ENCODE peak calls at places on chromosomes 6 and 20, in seven cellular contexts. V is astrocyte of the spinal cord; N is GM12865; M is glutamatergic neuron; K is CD8-positive, alpha-beta T cell; W is activated CD8-positive, alpha-beta T cell treated with anti-CD3 and anti-CD28 coated beads for 36 hours; J is cardiac muscle cell. H is an unnamed sample.
A peak's percentile ranks its signal among the peaks of the same experiment; 100 is the strongest.

GRCh38 chr6:125190667-125191066 is 37.1 kb downstream of the TPD52L1 start:
- DNase-seq in V (no peak), N (no peak), M (no peak), K (no peak), W (no peak), J (no peak), H (no peak)

GRCh38 chr20:56348746-56349145 is 10.0 kb upstream of the FAM210B start:
- DNase-seq in V (no peak), N (no peak), M (no peak), K (no peak), W (no peak), J (no peak), H (no peak)

GRCh38 chr6:97771356-97771755 is 488.3 kb upstream of the MMS22L start:
- DNase-seq in V (no peak), N (no peak), M (no peak), K (no peak), W (no peak), J (no peak), H (no peak)

GRCh38 chr20:2890743-2891142 is 17.5 kb downstream of the PTPRA start:
- DNase-seq in V (peak; percentile 25), N (no peak), M (no peak), K (no peak), W (no peak), J (no peak), H (no peak)

GRCh38 chr6:142387997-142388815 is 86.4 kb downstream of the ADGRG6 start:
- DNase-seq in V (peak; percentile 65), N (peak; percentile 27), M (no peak), K (no peak), W (no peak), J (peak; percentile 59), H (no peak)

GRCh38 chr6:1665214-1665613 is 55.5 kb downstream of the FOXC1 start:
- DNase-seq in V (no peak), N (peak; percentile 68), M (no peak), K (no peak), W (no peak), J (no peak), H (no peak)

GRCh38 chr6:112037783-112038216 is 16.1 kb upstream of the CCN6 start:
- DNase-seq in V (peak; percentile 95), N (no peak), M (no peak), K (no peak), W (peak; percentile 60), J (no peak), H (no peak)

GRCh38 chr6:88780714-88781389 is 182.6 kb downstream of the RNGTT start:
- DNase-seq in V (peak; percentile 67), N (peak; percentile 84), M (peak; percentile 36), K (peak; percentile 37), W (peak; percentile 62), J (peak; percentile 76), H (peak; percentile 41)

DNA sequence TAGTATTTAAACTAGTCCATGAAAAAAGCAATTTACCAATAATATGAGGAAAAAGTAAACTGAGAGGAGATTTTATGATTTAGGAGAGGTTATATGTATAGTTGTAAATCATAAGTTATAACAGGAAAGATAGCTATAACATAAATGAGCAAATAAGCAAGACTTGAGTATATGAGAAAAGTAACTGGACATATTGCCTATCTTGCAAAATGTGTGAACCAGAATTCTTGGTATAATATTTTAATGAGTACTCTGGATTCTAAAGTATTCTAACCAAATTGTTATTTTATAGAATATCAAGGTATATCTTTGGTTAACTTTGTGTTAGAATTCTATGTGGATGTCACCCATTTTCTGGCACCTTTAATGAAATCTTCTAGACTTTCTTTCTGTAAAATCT is 124.6 kb downstream of the PHF3 start:
- DNase-seq in V (no peak), N (no peak), M (no peak), K (no peak), W (no peak), J (no peak), H (no peak)
- TF ChIP-seq CTCF in V (no peak), N (no peak), M (no peak), K (no peak), W (no peak), J (no peak), H (no peak)

DNA sequence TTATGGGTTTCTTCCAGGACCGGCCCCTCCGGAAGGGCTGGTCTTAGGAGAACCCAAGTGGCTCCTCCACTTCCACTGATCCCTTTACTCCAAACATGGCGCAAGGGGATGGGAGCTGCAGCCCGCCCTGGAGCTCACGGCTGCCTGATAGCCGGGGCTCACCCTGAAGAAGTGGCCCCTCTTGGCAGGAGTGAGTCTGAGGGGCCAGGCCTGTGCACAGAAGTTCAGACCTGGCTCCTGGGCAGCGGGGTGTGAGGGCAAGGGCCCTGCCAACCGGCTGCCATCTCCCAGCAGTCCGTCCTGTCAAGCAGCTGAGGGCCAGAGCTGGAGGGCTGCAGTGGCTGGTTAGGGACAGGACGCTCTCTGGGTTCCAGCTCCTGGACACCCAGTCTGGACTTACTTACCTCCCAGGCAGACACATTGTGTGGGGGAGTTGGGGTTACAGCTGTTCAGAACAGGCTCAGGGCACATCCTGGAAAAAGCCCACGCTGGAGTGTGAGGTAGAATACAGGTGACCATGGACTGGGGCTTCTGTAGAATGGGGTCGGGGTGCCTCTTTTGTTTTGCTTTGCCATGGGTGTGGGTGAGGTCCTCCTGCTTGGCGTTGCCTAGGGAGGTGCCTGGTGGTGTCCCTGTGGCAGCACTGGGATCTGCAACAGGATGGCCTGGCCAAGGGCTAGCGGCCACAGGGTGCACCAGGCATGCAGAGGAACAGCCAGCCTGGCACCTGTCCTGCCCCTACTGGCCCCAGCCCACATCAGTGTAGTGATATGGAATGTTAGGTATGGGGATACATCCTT is 88.4 kb downstream of the ASXL1 start:
- DNase-seq in V (no peak), N (no peak), M (no peak), K (no peak), W (no peak), J (no peak), H (no peak)
- TF ChIP-seq CTCF in V (no peak), N (no peak), M (no peak), K (no peak), W (no peak), J (no peak), H (no peak)

GRCh38 chr6:43495409-43495941 is 14.7 kb downstream of the LRRC73 start:
- DNase-seq in V (no peak), N (no peak), M (no peak), K (no peak), W (no peak), J (no peak), H (no peak)

GRCh38 chr6:43494766-43495165 is 15.4 kb downstream of the LRRC73 start:
- DNase-seq in V (no peak), N (no peak), M (no peak), K (no peak), W (no peak), J (no peak), H (no peak)

GRCh38 chr6:43497694-43498093 is 12.5 kb downstream of the LRRC73 start:
- DNase-seq in V (no peak), N (no peak), M (no peak), K (no peak), W (no peak), J (no peak), H (no peak)

GRCh38 chr6:43497129-43497396 is 13.1 kb downstream of the LRRC73 start:
- DNase-seq in V (no peak), N (no peak), M (no peak), K (no peak), W (no peak), J (no peak), H (no peak)

GRCh38 chr6:43496370-43497128 is 13.6 kb downstream of the LRRC73 start:
- DNase-seq in V (peak; percentile 34), N (peak; percentile 35), M (no peak), K (no peak), W (peak; percentile 37), J (peak; percentile 65), H (no peak)
- TF ChIP-seq CTCF in V (peak; percentile 66), N (peak; percentile 45), M (no peak), K (no peak), W (peak; percentile 32), J (peak; percentile 60), H (peak; percentile 59)

DNA sequence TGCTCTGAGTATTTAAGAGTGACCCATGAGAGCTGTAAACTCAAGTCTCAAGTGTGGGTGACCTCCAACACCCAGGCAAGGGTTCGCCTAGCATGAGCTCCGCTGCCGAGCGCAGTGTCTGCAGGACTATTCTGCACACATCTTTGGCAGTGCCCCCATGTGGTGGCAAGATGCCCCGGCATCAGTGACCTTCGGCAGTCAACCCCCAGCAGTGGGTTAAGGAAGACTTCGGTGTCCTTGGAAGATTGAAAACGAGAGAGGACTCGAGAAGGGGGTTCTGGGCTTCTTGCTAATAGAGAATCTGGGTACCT is 43.1 kb downstream of the RBM38 start:
- DNase-seq in V (no peak), N (peak; percentile 22), M (no peak), K (peak; percentile 29), W (peak; percentile 33), J (no peak), H (no peak)
- TF ChIP-seq CTCF in V (no peak), N (peak; percentile 1), M (no peak), K (no peak), W (peak; percentile 24), J (no peak), H (no peak)

GRCh38 chr6:27809067-27809938 is 102.9 kb downstream of the OR2B2 start:
- DNase-seq in V (no peak), N (peak; percentile 29), M (no peak), K (no peak), W (no peak), J (no peak), H (no peak)

GRCh38 chr6:27810768-27811298 is 101.4 kb downstream of the OR2B2 start:
- DNase-seq in V (no peak), N (peak; percentile 75), M (no peak), K (no peak), W (peak; percentile 56), J (no peak), H (no peak)

GRCh38 chr6:27811383-27811782 is 100.8 kb downstream of the OR2B2 start:
- DNase-seq in V (peak; percentile 4), N (no peak), M (no peak), K (no peak), W (no peak), J (no peak), H (no peak)

GRCh38 chr6:27812078-27812804 is 100.0 kb downstream of the OR2B2 start:
- DNase-seq in V (no peak), N (no peak), M (no peak), K (no peak), W (no peak), J (no peak), H (no peak)

GRCh38 chr6:27809939-27810767 is 102.0 kb downstream of the OR2B2 start:
- DNase-seq in V (peak; percentile 98), N (peak; percentile 99), M (peak; percentile 54), K (peak; percentile 74), W (peak; percentile 78), J (peak; percentile 93), H (peak; percentile 67)
- TF ChIP-seq CTCF in V (peak; percentile 10), N (no peak), M (no peak), K (no peak), W (no peak), J (peak; percentile 21), H (no peak)